ENCODE peak calls at places on chromosomes 11 and 22, in seven cellular contexts. N, A, L, X, J, W and U are unnamed samples.

GRCh38 chr22:31616315-31616980 is 45.6 kb downstream of the PISD start:
- DNase-seq in W (no peak), J (peak), L (no peak), X (no peak), N (no peak), A (no peak), U (peak)

GRCh38 chr11:22208151-22208858 is 15.4 kb downstream of the ANO5 start:
- DNase-seq in N (no peak), L (no peak), J (no peak), X (no peak), A (no peak), W (no peak), U (no peak)

GRCh38 chr11:44454686-44455085 is 110.8 kb upstream of the CD82 start:
- DNase-seq in A (no peak), L (no peak), J (no peak), X (no peak), N (no peak), W (no peak), U (no peak)

GRCh38 chr22:40631925-40632324 is 4.6 kb downstream of the MRTFA start:
- DNase-seq in A (no peak), L (no peak), X (no peak), J (no peak), W (no peak), N (no peak), U (no peak)

GRCh38 chr11:63369165-63369970 is at the start of gene SLC22A9:
- DNase-seq in J (no peak), N (no peak), W (no peak), L (no peak), X (no peak), A (no peak), U (no peak)

GRCh38 chr11:118194835-118195627 is 18.6 kb upstream of the SCN2B start:
- DNase-seq in A (peak), N (peak), W (peak), J (no peak), X (peak), L (peak), U (no peak)

GRCh38 chr11:106121570-106122320 is 44.3 kb downstream of the AASDHPPT start:
- DNase-seq in W (no peak), L (no peak), X (no peak), N (no peak), A (no peak), J (no peak), U (no peak)

GRCh38 chr11:18427240-18427639 is 15.1 kb downstream of the LDHC start:
- DNase-seq in X (no peak), A (no peak), L (no peak), J (no peak), N (no peak), W (no peak), U (no peak)

GRCh38 chr11:117037279-117037951 is 60.8 kb downstream of the SIK3 start:
- DNase-seq in X (no peak), J (no peak), N (no peak), W (no peak), A (no peak), L (no peak), U (no peak)

GRCh38 chr11:68343761-68344256 is 31.4 kb downstream of the LRP5 start:
- DNase-seq in J (no peak), X (no peak), W (no peak), L (no peak), A (no peak), N (no peak), U (no peak)

GRCh38 chr11:105164226-105164625 is 24.7 kb upstream of the CARD18 start:
- DNase-seq in W (no peak), J (no peak), X (no peak), A (no peak), N (no peak), L (no peak), U (no peak)

GRCh38 chr11:19724765-19725164 is 12.1 kb downstream of the NAV2 start:
- DNase-seq in A (no peak), W (no peak), N (no peak), L (no peak), X (no peak), J (no peak), U (no peak)

GRCh38 chr22:20183101-20183500 is 32.2 kb upstream of the CCDC188 start:
- DNase-seq in J (no peak), X (no peak), W (no peak), A (no peak), L (no peak), N (no peak), U (no peak)

GRCh38 chr11:47508595-47509555 is 44.1 kb downstream of the CELF1 start:
- DNase-seq in N (no peak), W (no peak), X (no peak), A (no peak), L (no peak), J (no peak), U (no peak)

GRCh38 chr22:42461511-42461910 is 29.3 kb upstream of the NFAM1 start:
- DNase-seq in A (no peak), X (no peak), L (no peak), J (no peak), N (no peak), W (no peak), U (no peak)

GRCh38 chr11:102986815-102987214 is 31.3 kb upstream of the MMP13 start:
- DNase-seq in N (no peak), L (no peak), X (peak), J (no peak), A (no peak), W (no peak), U (no peak)

GRCh38 chr11:7570938-7571337 is 57.1 kb downstream of the PPFIBP2 start:
- DNase-seq in W (no peak), N (no peak), L (no peak), X (no peak), J (no peak), A (no peak), U (no peak)

GRCh38 chr11:65473275-65473860 is 25.5 kb upstream of the MALAT1 start:
- DNase-seq in N (no peak), X (peak), A (no peak), J (no peak), W (no peak), L (no peak), U (no peak)

GRCh38 chr11:126281245-126281644 is 1.6 kb upstream of the TIRAP start:
- DNase-seq in A (no peak), X (no peak), J (no peak), N (no peak), W (no peak), L (no peak), U (no peak)

GRCh38 chr11:41201156-41201555 is 258.3 kb downstream of the LRRC4C start:
- DNase-seq in A (no peak), J (peak), W (no peak), L (no peak), N (no peak), X (peak), U (peak)

GRCh38 chr11:66883021-66883968 is 26.4 kb downstream of the LRFN4 start:
- DNase-seq in L (peak), A (peak), N (no peak), J (peak), X (peak), W (peak), U (peak)

GRCh38 chr11:102438311-102439062 is 14.1 kb downstream of the TMEM123 start:
- DNase-seq in A (no peak), N (no peak), W (no peak), X (no peak), J (no peak), L (no peak), U (no peak)

GRCh38 chr11:122463530-122463929 is 192.0 kb upstream of the UBASH3B start:
- DNase-seq in W (no peak), A (no peak), N (no peak), X (no peak), J (no peak), L (no peak), U (no peak)

GRCh38 chr11:64231536-64231935 is 1.2 kb downstream of the DNAJC4 start:
- DNase-seq in J (no peak), A (no peak), L (no peak), W (no peak), N (no peak), X (no peak), U (no peak)

GRCh38 chr11:20117291-20117690 is 43.0 kb downstream of the DBX1 start:
- DNase-seq in L (no peak), A (no peak), W (no peak), N (no peak), X (no peak), J (no peak), U (no peak)

GRCh38 chr22:17121235-17122195 is at the start of gene TMEM121B:
- DNase-seq in A (peak), J (no peak), X (peak), L (peak), N (peak), W (peak), U (peak)

GRCh38 chr11:9577551-9577950 is 4.1 kb downstream of the WEE1 start:
- DNase-seq in N (no peak), X (peak), J (peak), L (no peak), W (no peak), A (no peak), U (no peak)

GRCh38 chr22:43446881-43447280 is 35.1 kb downstream of the MPPED1 start:
- DNase-seq in N (no peak), J (no peak), X (no peak), L (no peak), A (peak), W (peak), U (no peak)

GRCh38 chr22:49925525-49926128 is 7.2 kb downstream of the CRELD2 start:
- DNase-seq in A (no peak), J (peak), X (no peak), N (no peak), W (no peak), L (no peak), U (no peak)

GRCh38 chr11:16778286-16778685 is 39.8 kb downstream of the C11orf58 start:
- DNase-seq in A (no peak), X (no peak), L (no peak), J (no peak), W (no peak), N (no peak), U (no peak)

GRCh38 chr11:26715133-26715532 is 6.7 kb downstream of the SLC5A12 start:
- DNase-seq in L (no peak), W (no peak), N (no peak), X (no peak), A (no peak), J (no peak), U (peak)

GRCh38 chr11:11963842-11964773 is 44.3 kb downstream of the DKK3 start:
- DNase-seq in N (no peak), W (no peak), L (no peak), J (no peak), X (no peak), A (no peak), U (no peak)

GRCh38 chr11:61671527-61671926 is 8.7 kb upstream of the DAGLA start:
- DNase-seq in L (no peak), J (no peak), X (no peak), N (no peak), W (no peak), A (no peak), U (peak)

GRCh38 chr11:66745356-66746235 is 16.6 kb upstream of the SPTBN2 start:
- DNase-seq in J (peak), W (peak), X (no peak), L (no peak), N (peak), A (no peak), U (peak)

GRCh38 chr11:130024356-130024755 is 21.7 kb upstream of the PRDM10 start:
- DNase-seq in L (no peak), A (no peak), X (no peak), J (no peak), N (no peak), W (no peak), U (no peak)

GRCh38 chr22:20164863-20165262 is 14.0 kb upstream of the CCDC188 start:
- DNase-seq in A (no peak), N (no peak), X (no peak), W (no peak), J (no peak), L (no peak), U (no peak)

GRCh38 chr11:122922893-122923292 is 40.3 kb downstream of the JHY start:
- DNase-seq in W (no peak), N (no peak), A (no peak), J (no peak), L (no peak), X (no peak), U (no peak)

GRCh38 chr11:96052921-96053631 is 129.2 kb upstream of the MTMR2 start:
- DNase-seq in W (no peak), X (peak), J (no peak), A (no peak), L (no peak), N (no peak), U (no peak)
- TF ChIP-seq CTCF in W (no peak), X (no peak), J (no peak), A (peak), L (no peak), N (no peak), U (no peak)

GRCh38 chr11:73972187-73972586 is 10.5 kb downstream of the UCP2 start:
- DNase-seq in X (no peak), J (no peak), N (no peak), A (peak), W (no peak), L (no peak), U (no peak)

GRCh38 chr11:73975479-73975757 is 7.2 kb downstream of the UCP2 start:
- DNase-seq in W (no peak), N (no peak), J (no peak), A (peak), L (no peak), X (no peak), U (no peak)

GRCh38 chr11:73972620-73973449 is 9.8 kb downstream of the UCP2 start:
- DNase-seq in J (no peak), L (no peak), W (no peak), A (peak), N (no peak), X (no peak), U (no peak)

GRCh38 chr11:73976451-73977151 is 6.0 kb downstream of the UCP2 start:
- DNase-seq in W (no peak), A (peak), X (no peak), J (no peak), N (no peak), L (no peak), U (no peak)

GRCh38 chr11:73974611-73975478 is 7.8 kb downstream of the UCP2 start:
- DNase-seq in X (no peak), N (no peak), W (no peak), L (no peak), A (peak), J (no peak), U (no peak)
- H3K27ac ChIP-seq in X (no peak), N (no peak), W (no peak), L (no peak), A (no peak), J (peak), U (no peak)

GRCh38 chr22:25120093-25120561 is 79.5 kb upstream of the CRYBB3 start:
- DNase-seq in A (peak), X (no peak), W (peak), N (no peak), J (no peak), L (no peak), U (no peak)
- H3K4me3 ChIP-seq in A (peak), X (no peak), W (no peak), N (no peak), J (no peak), L (no peak), U (no peak)

GRCh38 chr22:22059476-22060002 is 77.0 kb upstream of the TOP3B start:
- DNase-seq in J (no peak), L (no peak), A (no peak), W (no peak), N (no peak), X (no peak), U (no peak)

GRCh38 chr22:22062306-22062793 is 79.8 kb upstream of the TOP3B start:
- DNase-seq in J (no peak), W (no peak), A (no peak), X (no peak), N (no peak), L (no peak), U (no peak)

GRCh38 chr22:22061085-22062077 is 78.8 kb upstream of the TOP3B start:
- DNase-seq in X (peak), J (no peak), W (peak), L (peak), A (no peak), N (no peak), U (no peak)

GRCh38 chr22:22058649-22059475 is 76.3 kb upstream of the TOP3B start:
- DNase-seq in X (no peak), W (no peak), N (no peak), A (no peak), L (no peak), J (no peak), U (no peak)

GRCh38 chr22:22060200-22061084 is 77.9 kb upstream of the TOP3B start:
- DNase-seq in L (peak), X (peak), A (no peak), J (peak), N (no peak), W (peak), U (peak)
- TF ChIP-seq CTCF in L (peak), X (peak), A (no peak), J (peak), N (no peak), W (peak), U (peak)

GRCh38 chr22:26744892-26745808 is 87.8 kb downstream of the MIAT start:
- DNase-seq in J (no peak), N (no peak), A (no peak), L (no peak), X (no peak), W (no peak), U (no peak)
- H3K27ac ChIP-seq in J (no peak), N (no peak), A (no peak), L (no peak), X (no peak), W (no peak), U (no peak)

GRCh38 chr11:125141686-125142535 is 22.6 kb upstream of the PKNOX2 start:
- DNase-seq in W (peak), X (peak), N (no peak), J (peak), L (peak), A (no peak), U (peak)
- H3K4me3 ChIP-seq in W (no peak), X (no peak), N (no peak), J (no peak), L (no peak), A (no peak), U (no peak)

DNA sequence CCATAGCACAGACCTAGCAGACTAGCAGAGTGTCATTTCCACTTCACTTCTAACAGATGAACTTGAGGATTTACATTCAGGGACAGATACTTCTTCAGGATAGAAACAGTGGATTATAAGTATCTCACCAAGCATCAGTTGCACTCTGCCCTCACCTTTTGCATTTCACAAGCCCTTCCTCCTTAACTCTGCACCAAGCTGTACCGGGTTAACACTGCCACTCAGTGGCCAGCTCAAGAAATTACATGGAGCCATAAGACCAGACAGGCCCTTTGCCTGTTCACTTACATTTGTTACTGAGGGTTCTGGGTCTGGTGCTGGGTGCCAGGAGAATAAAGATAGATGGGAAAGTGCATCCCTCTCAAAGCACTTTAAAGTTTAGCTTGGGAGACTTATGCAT is 309.8 kb downstream of the SHANK2 start:
- DNase-seq in W (peak), X (no peak), J (no peak), N (no peak), L (no peak), A (no peak), U (peak)
- TF ChIP-seq CTCF in W (peak), X (no peak), J (peak), N (no peak), L (no peak), A (no peak), U (peak)

DNA sequence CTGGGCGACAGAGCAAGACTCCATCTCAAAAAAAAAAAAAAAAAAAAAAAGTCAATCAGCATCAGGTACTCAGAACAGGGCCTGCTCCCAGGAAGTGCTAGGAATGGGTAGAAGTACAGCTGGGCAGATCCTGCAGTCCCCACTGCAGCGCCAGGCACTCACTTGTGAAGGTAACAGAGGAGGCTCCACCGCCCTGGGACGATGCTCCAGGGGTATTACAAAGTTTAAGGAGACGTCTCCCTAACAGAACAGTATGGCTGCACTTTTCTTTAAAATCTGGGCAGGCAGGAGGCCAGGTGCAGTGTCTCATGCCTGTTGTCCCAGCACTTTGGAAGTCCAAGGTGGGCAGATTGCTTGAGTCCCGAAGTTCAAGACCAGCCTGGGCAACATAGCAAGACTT is 1449.0 kb downstream of the BRD1 start:
- DNase-seq in X (no peak), A (no peak), J (no peak), W (no peak), L (no peak), N (no peak), U (no peak)
- H3K27ac ChIP-seq in X (no peak), A (no peak), J (no peak), W (no peak), L (no peak), N (no peak), U (no peak)

DNA sequence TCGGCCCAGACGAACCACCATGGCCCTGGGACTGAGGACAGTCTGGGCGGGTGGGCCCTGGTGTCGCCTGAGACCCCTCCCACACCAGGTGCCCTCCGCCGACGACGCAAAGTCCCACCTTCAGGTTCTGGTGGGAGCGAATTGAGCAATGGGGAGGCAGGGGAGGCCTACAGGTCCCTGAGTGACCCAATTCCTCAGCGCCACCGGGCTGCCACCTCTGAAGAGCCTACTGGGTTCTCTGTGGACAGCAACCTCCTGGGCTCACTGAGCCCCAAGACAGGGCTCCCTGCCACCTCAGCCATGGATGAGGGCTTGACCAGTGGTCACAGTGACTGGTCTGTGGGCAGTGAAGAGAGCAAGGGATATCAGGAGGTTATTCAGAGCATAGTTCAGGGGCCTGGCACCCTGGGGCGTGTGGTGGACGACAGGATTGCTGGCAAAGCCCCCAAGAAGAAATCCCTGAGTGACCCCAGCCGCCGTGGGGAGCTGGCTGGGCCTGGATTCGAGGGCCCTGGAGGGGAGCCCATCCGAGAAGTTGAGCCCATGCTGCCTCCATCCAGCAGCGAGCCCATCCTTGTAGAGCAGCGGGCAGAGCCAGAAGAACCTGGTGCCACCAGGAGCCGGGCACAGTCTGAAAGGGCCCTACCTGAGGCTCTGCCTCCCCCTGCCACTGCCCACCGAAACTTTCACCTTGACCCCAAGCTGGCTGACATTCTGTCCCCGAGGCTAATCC is 2.8 kb downstream of the ARHGEF17 start:
- DNase-seq in X (no peak), W (no peak), L (no peak), A (no peak), N (no peak), J (no peak), U (no peak)
- H3K4me3 ChIP-seq in X (peak), W (peak), L (peak), A (peak), N (peak), J (no peak), U (no peak)